ENCODE peak calls at places on chromosomes 12 and 14, in ten cellular contexts. S, I, T, G, U, Z, V, B, J and D are unnamed samples.

GRCh38 chr12:110436231-110436630 is 13.9 kb downstream of the ARPC3 start:
- DNase-seq in S (no peak), I (peak; percentile 32), T (peak; percentile 47), G (no peak), U (no peak), Z (no peak), V (no peak), B (no peak), J (no peak), D (no peak)

GRCh38 chr14:100303179-100303578 is 3.1 kb downstream of the SLC25A29 start:
- DNase-seq in S (peak; percentile 44), I (no peak), T (no peak), G (no peak), U (no peak), Z (no peak), V (no peak), B (peak; percentile 50), J (no peak), D (peak; percentile 36)

GRCh38 chr14:104972301-104973211 is 5.6 kb downstream of the AHNAK2 start:
- DNase-seq in S (no peak), I (peak; percentile 95), T (no peak), G (no peak), U (no peak), Z (peak; percentile 77), V (peak; percentile 57), B (peak; percentile 94), J (peak; percentile 85), D (no peak)

GRCh38 chr12:115216300-115216699 is 532.3 kb upstream of the TBX3 start:
- DNase-seq in S (no peak), I (no peak), T (no peak), G (no peak), U (no peak), Z (no peak), V (no peak), B (peak; percentile 18), J (no peak), D (no peak)

GRCh38 chr12:110370732-110371141 is 32.8 kb downstream of the ANAPC7 start:
- DNase-seq in S (no peak), I (peak; percentile 97), T (no peak), G (no peak), U (no peak), Z (no peak), V (no peak), B (peak; percentile 46), J (peak; percentile 43), D (no peak)

GRCh38 chr12:78060186-78060585 is 229.5 kb downstream of the NAV3 start:
- DNase-seq in S (no peak), I (peak; percentile 72), T (peak; percentile 55), G (no peak), U (no peak), Z (no peak), V (peak; percentile 66), B (peak; percentile 5), J (no peak), D (no peak)

GRCh38 chr12:113062502-113063395 is 6.2 kb downstream of the DTX1 start:
- DNase-seq in S (no peak), I (no peak), T (no peak), G (peak; percentile 72), U (no peak), Z (no peak), V (no peak), B (no peak), J (no peak), D (no peak)

GRCh38 chr14:95876769-95877490 is at the start of gene TUNAR:
- DNase-seq in S (peak; percentile 77), I (no peak), T (peak; percentile 14), G (no peak), U (no peak), Z (no peak), V (no peak), B (no peak), J (no peak), D (no peak)

GRCh38 chr14:85334316-85334715 is 195.6 kb upstream of the FLRT2 start:
- DNase-seq in S (no peak), I (no peak), T (peak; percentile 3), G (no peak), U (no peak), Z (no peak), V (no peak), B (no peak), J (no peak), D (no peak)

GRCh38 chr14:99131632-99132271 is 140.2 kb downstream of the BCL11B start:
- DNase-seq in S (peak; percentile 1), I (no peak), T (no peak), G (no peak), U (no peak), Z (peak; percentile 10), V (no peak), B (no peak), J (peak; percentile 6), D (no peak)

GRCh38 chr14:22598896-22599244 is 770 bp downstream of the ABHD4 start:
- DNase-seq in S (no peak), I (peak; percentile 86), T (peak; percentile 61), G (no peak), U (no peak), Z (peak; percentile 64), V (peak; percentile 71), B (peak; percentile 69), J (no peak), D (peak; percentile 60)
- TF ChIP-seq CTCF in S (no peak), I (peak; percentile 41), T (peak; percentile 42), G (no peak), U (peak; percentile 32), Z (peak; percentile 23), V (peak; percentile 26), B (peak; percentile 32), J (no peak), D (no peak)

GRCh38 chr12:101592931-101593330 is 1.8 kb upstream of the MYBPC1 start:
- DNase-seq in S (no peak), I (no peak), T (no peak), G (no peak), U (no peak), Z (no peak), V (no peak), B (no peak), J (no peak), D (no peak)

GRCh38 chr12:101597164-101597563 is 2.4 kb downstream of the MYBPC1 start:
- DNase-seq in S (no peak), I (no peak), T (no peak), G (no peak), U (no peak), Z (no peak), V (no peak), B (no peak), J (no peak), D (no peak)

GRCh38 chr12:101596172-101596571 is 1.4 kb downstream of the MYBPC1 start:
- DNase-seq in S (no peak), I (no peak), T (no peak), G (no peak), U (no peak), Z (no peak), V (no peak), B (no peak), J (no peak), D (no peak)

GRCh38 chr12:101592448-101592847 is 2.3 kb upstream of the MYBPC1 start:
- DNase-seq in S (no peak), I (no peak), T (no peak), G (no peak), U (no peak), Z (no peak), V (no peak), B (no peak), J (no peak), D (no peak)

GRCh38 chr12:101594700-101595099 is at the start of gene MYBPC1:
- DNase-seq in S (no peak), I (no peak), T (no peak), G (no peak), U (no peak), Z (no peak), V (no peak), B (no peak), J (no peak), D (no peak)
- TF ChIP-seq CTCF in S (no peak), I (no peak), T (no peak), G (no peak), U (no peak), Z (no peak), V (no peak), B (no peak), J (no peak), D (no peak)

GRCh38 chr12:124745468-124745890 is 118.2 kb downstream of the SCARB1 start:
- DNase-seq in S (no peak), I (no peak), T (no peak), G (no peak), U (no peak), Z (no peak), V (no peak), B (no peak), J (no peak), D (no peak)

GRCh38 chr12:124746649-124747425 is 116.8 kb downstream of the SCARB1 start:
- DNase-seq in S (no peak), I (no peak), T (no peak), G (no peak), U (no peak), Z (no peak), V (no peak), B (no peak), J (no peak), D (no peak)

GRCh38 chr12:124745891-124746570 is 117.6 kb downstream of the SCARB1 start:
- DNase-seq in S (peak; percentile 77), I (peak; percentile 52), T (peak; percentile 98), G (no peak), U (no peak), Z (peak; percentile 93), V (peak; percentile 93), B (peak; percentile 91), J (peak; percentile 91), D (peak; percentile 54)

GRCh38 chr12:124749725-124750124 is 113.9 kb downstream of the SCARB1 start:
- DNase-seq in S (no peak), I (no peak), T (no peak), G (no peak), U (no peak), Z (no peak), V (no peak), B (no peak), J (no peak), D (no peak)

DNA sequence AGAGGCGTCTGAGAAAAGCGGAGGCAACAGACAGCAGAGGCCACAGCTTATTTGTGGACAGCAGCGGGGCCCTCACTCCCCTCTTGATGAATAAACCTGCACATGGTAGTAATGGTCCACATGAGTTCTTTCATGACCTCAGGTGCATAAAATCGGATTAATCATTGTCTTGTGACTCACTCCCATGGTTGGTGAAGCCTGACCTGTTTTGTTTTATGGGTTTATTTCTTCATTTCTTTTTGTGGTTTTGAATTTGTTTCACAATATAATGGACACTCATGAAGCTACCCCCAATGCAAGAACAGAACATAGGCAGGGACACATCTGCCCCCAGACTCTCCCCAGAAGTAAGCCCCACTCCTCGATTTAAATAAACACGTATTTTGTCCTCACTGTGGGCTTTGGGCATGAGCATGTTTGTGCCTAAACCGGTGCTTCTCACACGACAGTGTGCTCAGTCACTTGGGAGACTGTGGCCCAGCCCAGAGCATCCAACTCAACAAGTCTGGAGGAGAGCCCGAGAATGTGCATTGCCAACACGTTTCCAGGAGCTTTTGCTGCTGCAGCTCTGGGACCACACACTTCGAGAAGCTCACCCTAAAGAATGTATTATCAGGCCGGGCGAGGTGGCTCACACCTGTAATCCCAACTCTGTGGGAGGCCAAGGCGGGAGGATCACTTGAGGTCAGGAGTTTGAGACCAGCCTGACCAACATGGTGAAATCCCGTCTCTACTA is 116.1 kb downstream of the SCARB1 start:
- DNase-seq in S (no peak), I (peak; percentile 95), T (peak; percentile 86), G (no peak), U (no peak), Z (no peak), V (peak; percentile 85), B (peak; percentile 97), J (no peak), D (no peak)
- TF ChIP-seq CTCF in S (no peak), I (no peak), T (no peak), G (no peak), U (no peak), Z (no peak), V (no peak), B (no peak), J (no peak), D (no peak)

GRCh38 chr14:93800038-93800937 is 12.0 kb upstream of the PRIMA1 start:
- DNase-seq in S (no peak), I (peak; percentile 65), T (no peak), G (no peak), U (no peak), Z (no peak), V (no peak), B (peak; percentile 40), J (no peak), D (no peak)
- TF ChIP-seq CTCF in S (no peak), I (no peak), T (no peak), G (no peak), U (no peak), Z (no peak), V (no peak), B (peak; percentile 16), J (no peak), D (no peak)